ENCODE peak calls at places on chromosomes 7 and 10, in nine cellular contexts. One of them, this sample, is unnamed.

GRCh38 chr10:122112625-122113160 is 123.7 kb downstream of the TACC2 start:
- DNase-seq in T1000: peak
- DNase-seq in tibial artery: peak
- DNase-seq in mesenteric fat pad: peak
- DNase-seq in NCI-H748 treated with DMSO at 0.1 percent for 48 hours: no peak
- DNase-seq in ovary: peak
- DNase-seq in A549: peak
- DNase-seq in Caki2: peak
- DNase-seq in right lobe of liver: peak
- DNase-seq in this sample: peak

GRCh38 chr10:102434251-102434913 is 2.0 kb upstream of the CUEDC2 start:
- DNase-seq in Caki2: no peak
- DNase-seq in A549: no peak
- DNase-seq in tibial artery: no peak
- DNase-seq in right lobe of liver: no peak
- DNase-seq in ovary: no peak
- DNase-seq in T1000: no peak
- DNase-seq in mesenteric fat pad: no peak
- DNase-seq in NCI-H748 treated with DMSO at 0.1 percent for 48 hours: no peak
- DNase-seq in this sample: no peak

GRCh38 chr10:24793648-24794379 is 70.1 kb upstream of the ARHGAP21 start:
- DNase-seq in ovary: no peak
- DNase-seq in tibial artery: no peak
- DNase-seq in T1000: no peak
- DNase-seq in NCI-H748 treated with DMSO at 0.1 percent for 48 hours: no peak
- DNase-seq in right lobe of liver: no peak
- DNase-seq in A549: no peak
- DNase-seq in Caki2: no peak
- DNase-seq in mesenteric fat pad: no peak
- DNase-seq in this sample: no peak

GRCh38 chr7:130899638-130900401 is 165.8 kb upstream of the KLF14 start:
- DNase-seq in mesenteric fat pad: no peak
- DNase-seq in A549: no peak
- DNase-seq in Caki2: peak
- DNase-seq in NCI-H748 treated with DMSO at 0.1 percent for 48 hours: no peak
- DNase-seq in right lobe of liver: peak
- DNase-seq in T1000: no peak
- DNase-seq in ovary: no peak
- DNase-seq in tibial artery: no peak
- DNase-seq in this sample: no peak

GRCh38 chr7:2688409-2689342 is 674 bp downstream of the AMZ1 start:
- DNase-seq in right lobe of liver: no peak
- DNase-seq in mesenteric fat pad: no peak
- DNase-seq in A549: no peak
- DNase-seq in T1000: no peak
- DNase-seq in NCI-H748 treated with DMSO at 0.1 percent for 48 hours: no peak
- DNase-seq in ovary: no peak
- DNase-seq in tibial artery: no peak
- DNase-seq in Caki2: no peak
- DNase-seq in this sample: no peak

GRCh38 chr10:69413221-69413865 is 3.4 kb downstream of the TACR2 start:
- DNase-seq in A549: no peak
- DNase-seq in T1000: no peak
- DNase-seq in tibial artery: peak
- DNase-seq in mesenteric fat pad: no peak
- DNase-seq in right lobe of liver: no peak
- DNase-seq in Caki2: no peak
- DNase-seq in ovary: peak
- DNase-seq in NCI-H748 treated with DMSO at 0.1 percent for 48 hours: peak
- DNase-seq in this sample: peak

GRCh38 chr10:62087341-62087740 is 181.3 kb downstream of the RTKN2 start:
- DNase-seq in ovary: no peak
- DNase-seq in T1000: no peak
- DNase-seq in right lobe of liver: no peak
- DNase-seq in A549: no peak
- DNase-seq in tibial artery: no peak
- DNase-seq in NCI-H748 treated with DMSO at 0.1 percent for 48 hours: no peak
- DNase-seq in Caki2: no peak
- DNase-seq in mesenteric fat pad: no peak
- DNase-seq in this sample: no peak

GRCh38 chr7:113774182-113774807 is 144.5 kb downstream of the PPP1R3A start:
- DNase-seq in T1000: no peak
- DNase-seq in mesenteric fat pad: no peak
- DNase-seq in right lobe of liver: no peak
- DNase-seq in tibial artery: no peak
- DNase-seq in NCI-H748 treated with DMSO at 0.1 percent for 48 hours: peak
- DNase-seq in Caki2: peak
- DNase-seq in A549: peak
- DNase-seq in ovary: no peak
- DNase-seq in this sample: peak

GRCh38 chr10:91907914-91908357 is 1.4 kb downstream of the FGFBP3 start:
- DNase-seq in mesenteric fat pad: no peak
- DNase-seq in right lobe of liver: no peak
- DNase-seq in T1000: no peak
- DNase-seq in Caki2: no peak
- DNase-seq in ovary: no peak
- DNase-seq in NCI-H748 treated with DMSO at 0.1 percent for 48 hours: no peak
- DNase-seq in tibial artery: no peak
- DNase-seq in A549: peak
- DNase-seq in this sample: no peak

GRCh38 chr7:76381814-76382213 is 23.0 kb upstream of the YWHAG start:
- DNase-seq in tibial artery: no peak
- DNase-seq in ovary: no peak
- DNase-seq in A549: no peak
- DNase-seq in NCI-H748 treated with DMSO at 0.1 percent for 48 hours: no peak
- DNase-seq in mesenteric fat pad: no peak
- DNase-seq in T1000: no peak
- DNase-seq in Caki2: no peak
- DNase-seq in right lobe of liver: no peak
- DNase-seq in this sample: no peak

GRCh38 chr7:22723171-22723601 is 3.8 kb upstream of the IL6 start:
- DNase-seq in ovary: no peak
- DNase-seq in NCI-H748 treated with DMSO at 0.1 percent for 48 hours: no peak
- DNase-seq in mesenteric fat pad: no peak
- DNase-seq in T1000: no peak
- DNase-seq in A549: no peak
- DNase-seq in right lobe of liver: peak
- DNase-seq in Caki2: no peak
- DNase-seq in tibial artery: peak
- DNase-seq in this sample: no peak

GRCh38 chr10:1155791-1156615 is 99.8 kb downstream of the WDR37 start:
- DNase-seq in NCI-H748 treated with DMSO at 0.1 percent for 48 hours: no peak
- DNase-seq in ovary: no peak
- DNase-seq in mesenteric fat pad: peak
- DNase-seq in T1000: no peak
- DNase-seq in A549: no peak
- DNase-seq in right lobe of liver: no peak
- DNase-seq in tibial artery: peak
- DNase-seq in Caki2: no peak
- DNase-seq in this sample: no peak

GRCh38 chr7:155344618-155345433 is 47.1 kb downstream of the INSIG1 start:
- DNase-seq in tibial artery: peak
- DNase-seq in Caki2: peak
- DNase-seq in right lobe of liver: peak
- DNase-seq in ovary: peak
- DNase-seq in T1000: peak
- DNase-seq in NCI-H748 treated with DMSO at 0.1 percent for 48 hours: peak
- DNase-seq in A549: peak
- DNase-seq in mesenteric fat pad: peak
- DNase-seq in this sample: peak

GRCh38 chr10:94429049-94429707 is 26.8 kb downstream of the TBC1D12 start:
- DNase-seq in right lobe of liver: no peak
- DNase-seq in NCI-H748 treated with DMSO at 0.1 percent for 48 hours: no peak
- DNase-seq in A549: no peak
- DNase-seq in Caki2: peak
- DNase-seq in ovary: no peak
- DNase-seq in tibial artery: no peak
- DNase-seq in T1000: no peak
- DNase-seq in mesenteric fat pad: no peak
- DNase-seq in this sample: no peak

GRCh38 chr10:34696423-34696822 is 118.7 kb downstream of the PARD3 start:
- DNase-seq in T1000: no peak
- DNase-seq in right lobe of liver: no peak
- DNase-seq in mesenteric fat pad: no peak
- DNase-seq in ovary: no peak
- DNase-seq in Caki2: peak
- DNase-seq in A549: peak
- DNase-seq in tibial artery: no peak
- DNase-seq in NCI-H748 treated with DMSO at 0.1 percent for 48 hours: no peak
- DNase-seq in this sample: no peak

GRCh38 chr10:59748834-59749233 is 4.4 kb downstream of the MRLN start:
- DNase-seq in A549: no peak
- DNase-seq in NCI-H748 treated with DMSO at 0.1 percent for 48 hours: no peak
- DNase-seq in mesenteric fat pad: no peak
- DNase-seq in T1000: no peak
- DNase-seq in right lobe of liver: no peak
- DNase-seq in tibial artery: no peak
- DNase-seq in ovary: no peak
- DNase-seq in Caki2: no peak
- DNase-seq in this sample: no peak

GRCh38 chr7:139713061-139713460 is 64.7 kb downstream of the HIPK2 start:
- DNase-seq in NCI-H748 treated with DMSO at 0.1 percent for 48 hours: no peak
- DNase-seq in T1000: no peak
- DNase-seq in ovary: no peak
- DNase-seq in right lobe of liver: no peak
- DNase-seq in A549: no peak
- DNase-seq in mesenteric fat pad: no peak
- DNase-seq in Caki2: no peak
- DNase-seq in tibial artery: peak
- DNase-seq in this sample: no peak

GRCh38 chr10:101042118-101042517 is 11.1 kb downstream of the SFXN3 start:
- DNase-seq in right lobe of liver: no peak
- DNase-seq in mesenteric fat pad: no peak
- DNase-seq in tibial artery: no peak
- DNase-seq in A549: no peak
- DNase-seq in Caki2: no peak
- DNase-seq in T1000: no peak
- DNase-seq in NCI-H748 treated with DMSO at 0.1 percent for 48 hours: no peak
- DNase-seq in ovary: no peak
- DNase-seq in this sample: no peak

GRCh38 chr10:24962998-24963397 is 10.6 kb upstream of the PRTFDC1 start:
- DNase-seq in NCI-H748 treated with DMSO at 0.1 percent for 48 hours: no peak
- DNase-seq in right lobe of liver: no peak
- DNase-seq in A549: no peak
- DNase-seq in T1000: no peak
- DNase-seq in tibial artery: no peak
- DNase-seq in mesenteric fat pad: no peak
- DNase-seq in ovary: no peak
- DNase-seq in Caki2: peak
- DNase-seq in this sample: peak

GRCh38 chr10:5775705-5776104 is 37.5 kb downstream of the GDI2 start:
- DNase-seq in ovary: no peak
- DNase-seq in right lobe of liver: peak
- DNase-seq in T1000: no peak
- DNase-seq in NCI-H748 treated with DMSO at 0.1 percent for 48 hours: no peak
- DNase-seq in mesenteric fat pad: no peak
- DNase-seq in Caki2: no peak
- DNase-seq in tibial artery: no peak
- DNase-seq in A549: no peak
- DNase-seq in this sample: no peak

GRCh38 chr10:131852161-131852822 is 48.5 kb upstream of the PPP2R2D start:
- DNase-seq in NCI-H748 treated with DMSO at 0.1 percent for 48 hours: no peak
- DNase-seq in mesenteric fat pad: no peak
- DNase-seq in tibial artery: peak
- DNase-seq in T1000: no peak
- DNase-seq in A549: no peak
- DNase-seq in ovary: peak
- DNase-seq in Caki2: no peak
- DNase-seq in right lobe of liver: peak
- DNase-seq in this sample: no peak

GRCh38 chr10:110380255-110380654 is 75.5 kb upstream of the SMNDC1 start:
- DNase-seq in A549: no peak
- DNase-seq in tibial artery: no peak
- DNase-seq in ovary: no peak
- DNase-seq in Caki2: no peak
- DNase-seq in right lobe of liver: no peak
- DNase-seq in T1000: no peak
- DNase-seq in mesenteric fat pad: no peak
- DNase-seq in NCI-H748 treated with DMSO at 0.1 percent for 48 hours: no peak
- DNase-seq in this sample: no peak

GRCh38 chr7:122628651-122629411 is 70.1 kb downstream of the RNF133 start:
- DNase-seq in NCI-H748 treated with DMSO at 0.1 percent for 48 hours: no peak
- DNase-seq in right lobe of liver: no peak
- DNase-seq in T1000: no peak
- DNase-seq in A549: no peak
- DNase-seq in ovary: no peak
- DNase-seq in mesenteric fat pad: no peak
- DNase-seq in tibial artery: no peak
- DNase-seq in Caki2: no peak
- DNase-seq in this sample: no peak

GRCh38 chr7:106430103-106430502 is 145.3 kb upstream of the NAMPT start:
- DNase-seq in right lobe of liver: no peak
- DNase-seq in Caki2: no peak
- DNase-seq in A549: no peak
- DNase-seq in NCI-H748 treated with DMSO at 0.1 percent for 48 hours: no peak
- DNase-seq in tibial artery: no peak
- DNase-seq in ovary: no peak
- DNase-seq in mesenteric fat pad: no peak
- DNase-seq in T1000: no peak
- DNase-seq in this sample: no peak

GRCh38 chr10:47340613-47341170 is 7.5 kb upstream of the RBP3 start:
- DNase-seq in mesenteric fat pad: peak
- DNase-seq in right lobe of liver: no peak
- DNase-seq in A549: peak
- DNase-seq in ovary: peak
- DNase-seq in Caki2: peak
- DNase-seq in NCI-H748 treated with DMSO at 0.1 percent for 48 hours: no peak
- DNase-seq in T1000: no peak
- DNase-seq in tibial artery: peak
- DNase-seq in this sample: peak

GRCh38 chr10:6665847-6666246 is 85.8 kb upstream of the PRKCQ start:
- DNase-seq in T1000: no peak
- DNase-seq in ovary: no peak
- DNase-seq in right lobe of liver: no peak
- DNase-seq in NCI-H748 treated with DMSO at 0.1 percent for 48 hours: no peak
- DNase-seq in tibial artery: no peak
- DNase-seq in mesenteric fat pad: no peak
- DNase-seq in Caki2: no peak
- DNase-seq in A549: no peak
- DNase-seq in this sample: no peak

GRCh38 chr10:123997486-123998196 is 95.8 kb downstream of the CHST15 start:
- DNase-seq in Caki2: peak
- DNase-seq in tibial artery: peak
- DNase-seq in T1000: peak
- DNase-seq in mesenteric fat pad: peak
- DNase-seq in NCI-H748 treated with DMSO at 0.1 percent for 48 hours: no peak
- DNase-seq in A549: no peak
- DNase-seq in ovary: peak
- DNase-seq in right lobe of liver: peak
- DNase-seq in this sample: no peak

GRCh38 chr7:138951953-138952352 is 29.2 kb downstream of the KIAA1549 start:
- DNase-seq in A549: no peak
- DNase-seq in tibial artery: no peak
- DNase-seq in right lobe of liver: no peak
- DNase-seq in mesenteric fat pad: no peak
- DNase-seq in ovary: no peak
- DNase-seq in Caki2: peak
- DNase-seq in NCI-H748 treated with DMSO at 0.1 percent for 48 hours: no peak
- DNase-seq in T1000: no peak
- DNase-seq in this sample: no peak

GRCh38 chr7:93245525-93246432 is 13.6 kb downstream of the VPS50 start:
- DNase-seq in T1000: no peak
- DNase-seq in NCI-H748 treated with DMSO at 0.1 percent for 48 hours: no peak
- DNase-seq in A549: no peak
- DNase-seq in mesenteric fat pad: no peak
- DNase-seq in Caki2: peak
- DNase-seq in right lobe of liver: no peak
- DNase-seq in ovary: no peak
- DNase-seq in tibial artery: no peak
- DNase-seq in this sample: no peak

GRCh38 chr7:38057829-38058228 is 120.2 kb upstream of the STARD3NL start:
- DNase-seq in T1000: no peak
- DNase-seq in NCI-H748 treated with DMSO at 0.1 percent for 48 hours: no peak
- DNase-seq in mesenteric fat pad: no peak
- DNase-seq in A549: no peak
- DNase-seq in ovary: no peak
- DNase-seq in right lobe of liver: no peak
- DNase-seq in tibial artery: no peak
- DNase-seq in Caki2: no peak
- DNase-seq in this sample: no peak

GRCh38 chr10:124999433-125000365 is 57.8 kb downstream of the ZRANB1 start:
- DNase-seq in T1000: no peak
- DNase-seq in NCI-H748 treated with DMSO at 0.1 percent for 48 hours: no peak
- DNase-seq in ovary: peak
- DNase-seq in Caki2: no peak
- DNase-seq in tibial artery: peak
- DNase-seq in right lobe of liver: peak
- DNase-seq in A549: no peak
- DNase-seq in mesenteric fat pad: peak
- DNase-seq in this sample: no peak

This sample was measured in HCT116.